ENCODE peak calls at places on chromosomes 13 and 19, in seven cellular contexts. N, Q, G, J, K, X and P are unnamed samples.

GRCh38 chr13:42181381-42181953 is 90.5 kb upstream of the AKAP11 start:
- DNase-seq in N (no peak), J (no peak), Q (no peak), K (no peak), X (no peak), G (no peak), P (no peak)

GRCh38 chr13:75666646-75667351 is 30.7 kb downstream of the LMO7 start:
- DNase-seq in X (no peak), G (no peak), N (no peak), J (peak; percentile 66), K (no peak), Q (peak; percentile 41), P (no peak)

GRCh38 chr19:53511933-53512374 is 26.0 kb upstream of the ZNF331 start:
- DNase-seq in X (no peak), Q (peak; percentile 53), N (peak; percentile 57), J (peak; percentile 71), G (peak; percentile 44), K (peak; percentile 88), P (peak; percentile 79)

GRCh38 chr13:32530841-32531253 is 7.7 kb downstream of the N4BP2L2 start:
- DNase-seq in N (no peak), G (peak; percentile 26), J (peak; percentile 77), K (no peak), X (no peak), Q (peak; percentile 44), P (no peak)

GRCh38 chr19:19606021-19606420 is 12.5 kb downstream of the PBX4 start:
- DNase-seq in K (no peak), X (no peak), Q (no peak), G (no peak), J (no peak), N (no peak), P (no peak)

GRCh38 chr19:39971380-39971841 is 446 bp downstream of the PSMC4 start:
- DNase-seq in J (no peak), K (no peak), N (no peak), X (no peak), Q (no peak), G (no peak), P (no peak)

GRCh38 chr19:8393871-8394250 is 3.7 kb downstream of the RAB11B start:
- DNase-seq in K (no peak), Q (no peak), J (no peak), N (no peak), G (no peak), X (peak; percentile 43), P (no peak)

GRCh38 chr19:54667217-54667616 is 4.4 kb downstream of the LILRB4 start:
- DNase-seq in G (no peak), X (no peak), J (no peak), K (no peak), Q (no peak), N (no peak), P (no peak)

GRCh38 chr13:32425158-32425557 is 2.8 kb downstream of the N4BP2L1 start:
- DNase-seq in G (no peak), N (no peak), Q (no peak), K (no peak), X (no peak), J (no peak), P (no peak)

GRCh38 chr19:27861411-27861975 is 1351.5 kb downstream of the UQCRFS1 start:
- DNase-seq in N (no peak), X (no peak), K (no peak), Q (no peak), J (no peak), G (no peak), P (no peak)

GRCh38 chr13:106156468-106156867 is 379.0 kb downstream of the EFNB2 start:
- DNase-seq in N (no peak), J (peak; percentile 96), K (no peak), Q (peak; percentile 99), X (no peak), G (no peak), P (no peak)

GRCh38 chr13:99505814-99506269 is 4.6 kb downstream of the TM9SF2 start:
- DNase-seq in K (no peak), G (no peak), X (no peak), Q (peak; percentile 53), N (no peak), J (peak; percentile 37), P (no peak)

GRCh38 chr19:9342610-9343304 is 18.8 kb downstream of the ZNF559 start:
- DNase-seq in X (no peak), Q (no peak), G (no peak), K (no peak), J (peak; percentile 6), N (no peak), P (no peak)

GRCh38 chr13:26967119-26968038 is 204.2 kb downstream of the USP12 start:
- DNase-seq in J (peak; percentile 66), G (no peak), N (no peak), Q (no peak), K (no peak), X (no peak), P (no peak)

GRCh38 chr19:5953680-5954213 is 24.2 kb downstream of the RANBP3 start:
- DNase-seq in N (no peak), K (no peak), X (no peak), Q (no peak), J (no peak), G (no peak), P (no peak)